ENCODE peak calls at places on chromosomes 11 and 22, in four cellular contexts. P is stimulated activated CD8-positive, alpha-beta memory T cell treated with anti-CD3 and anti-CD28 coated beads, Interleukin-7, amount 100 ng/mL, for 48 hours; O is activated CD4-positive, alpha-beta T cell treated with anti-CD3 and anti-CD28 coated beads for 36 hours; U is germinal center. W is an unnamed sample.

GRCh38 chr11:87180743-87181142 is 143.0 kb downstream of the TMEM135 start:
- DNase-seq in P (no peak), O (no peak), U (no peak), W (no peak)

GRCh38 chr11:73236879-73237278 is 18.8 kb downstream of the P2RY2 start:
- DNase-seq in P (no peak), O (peak; percentile 73), U (peak; percentile 51), W (no peak)

GRCh38 chr11:10348650-10349280 is 43.9 kb downstream of the ADM start:
- DNase-seq in P (no peak), O (no peak), U (no peak), W (no peak)

GRCh38 chr22:19743081-19743480 is 17.5 kb upstream of the TBX1 start:
- DNase-seq in P (no peak), O (no peak), U (no peak), W (no peak)

GRCh38 chr11:67082071-67082791 is 25.6 kb downstream of the RHOD start:
- DNase-seq in P (no peak), O (no peak), U (no peak), W (no peak)

GRCh38 chr22:46593211-46593676 is 26.9 kb upstream of the GRAMD4 start:
- DNase-seq in P (no peak), O (no peak), U (peak; percentile 71), W (no peak)

GRCh38 chr22:22235564-22235963 is 9.0 kb upstream of the VPREB1 start:
- DNase-seq in P (peak; percentile 15), O (peak; percentile 81), U (peak; percentile 66), W (peak; percentile 33)

GRCh38 chr22:40194656-40195055 is 16.9 kb downstream of the TNRC6B start:
- DNase-seq in P (no peak), O (no peak), U (no peak), W (no peak)

GRCh38 chr11:74611369-74611861 is 19.0 kb downstream of the POLD3 start:
- DNase-seq in P (no peak), O (no peak), U (no peak), W (no peak)

GRCh38 chr11:1298695-1299492 is 10.5 kb downstream of the TOLLIP start:
- DNase-seq in P (no peak), O (no peak), U (no peak), W (no peak)

GRCh38 chr11:47099213-47099917 is 77.3 kb downstream of the ARFGAP2 start:
- DNase-seq in P (no peak), O (no peak), U (no peak), W (no peak)

GRCh38 chr11:131867457-131868257 is 497.2 kb downstream of the NTM start:
- DNase-seq in P (no peak), O (peak; percentile 40), U (peak; percentile 41), W (no peak)

GRCh38 chr11:44914105-44914504 is 36.6 kb downstream of the TP53I11 start:
- DNase-seq in P (no peak), O (no peak), U (no peak), W (no peak)

GRCh38 chr11:122322369-122322768 is 206.4 kb upstream of the BLID start:
- DNase-seq in P (no peak), O (no peak), U (no peak), W (no peak)

GRCh38 chr11:11020747-11021149 is 162.9 kb upstream of the ZBED5 start:
- DNase-seq in P (no peak), O (no peak), U (no peak), W (no peak)

W was measured in activated T-helper 9 cell treated with anti-CD3 and anti-CD28 coated beads, Interleukin-2, amount 50 U/mL, for 16 hours.